ENCODE peak calls at places on chromosomes 4 and X, in seven cellular contexts. One of them, this sample, is unnamed.

GRCh38 chrX:46381630-46382029 is 163.6 kb downstream of the ZNF674 start:
- DNase-seq in SK-N-MC: no peak
- DNase-seq in HS-5: no peak
- DNase-seq in stimulated activated CD4-positive, alpha-beta T cell treated with anti-CD3 and anti-CD28 coated beads, Interleukin-4, amount 100 ng/mL, for 24 hours: peak; percentile 32
- DNase-seq in T-helper 9 cell: peak; percentile 3
- DNase-seq in activated T-cell treated with anti-CD3 and anti-CD28 coated beads for 24 hours: peak; percentile 2
- DNase-seq in CD4-positive, alpha-beta T cell: no peak
- DNase-seq in this sample: no peak

GRCh38 chr4:15809473-15809872 is 31.3 kb downstream of the CD38 start:
- DNase-seq in HS-5: no peak
- DNase-seq in SK-N-MC: no peak
- DNase-seq in T-helper 9 cell: no peak
- DNase-seq in CD4-positive, alpha-beta T cell: no peak
- DNase-seq in activated T-cell treated with anti-CD3 and anti-CD28 coated beads for 24 hours: no peak
- DNase-seq in stimulated activated CD4-positive, alpha-beta T cell treated with anti-CD3 and anti-CD28 coated beads, Interleukin-4, amount 100 ng/mL, for 24 hours: no peak
- DNase-seq in this sample: no peak

GRCh38 chr4:124907881-124908280 is 195.3 kb upstream of the ANKRD50 start:
- DNase-seq in CD4-positive, alpha-beta T cell: no peak
- DNase-seq in HS-5: peak; percentile 36
- DNase-seq in activated T-cell treated with anti-CD3 and anti-CD28 coated beads for 24 hours: no peak
- DNase-seq in T-helper 9 cell: no peak
- DNase-seq in stimulated activated CD4-positive, alpha-beta T cell treated with anti-CD3 and anti-CD28 coated beads, Interleukin-4, amount 100 ng/mL, for 24 hours: no peak
- DNase-seq in SK-N-MC: no peak
- DNase-seq in this sample: no peak

GRCh38 chr4:77833158-77833724 is 14.1 kb upstream of the CNOT6L start:
- DNase-seq in HS-5: no peak
- DNase-seq in stimulated activated CD4-positive, alpha-beta T cell treated with anti-CD3 and anti-CD28 coated beads, Interleukin-4, amount 100 ng/mL, for 24 hours: no peak
- DNase-seq in activated T-cell treated with anti-CD3 and anti-CD28 coated beads for 24 hours: no peak
- DNase-seq in CD4-positive, alpha-beta T cell: no peak
- DNase-seq in T-helper 9 cell: no peak
- DNase-seq in SK-N-MC: no peak
- DNase-seq in this sample: no peak

GRCh38 chr4:113407409-113407808 is 354.1 kb downstream of the CAMK2D start:
- DNase-seq in CD4-positive, alpha-beta T cell: no peak
- DNase-seq in activated T-cell treated with anti-CD3 and anti-CD28 coated beads for 24 hours: no peak
- DNase-seq in T-helper 9 cell: no peak
- DNase-seq in stimulated activated CD4-positive, alpha-beta T cell treated with anti-CD3 and anti-CD28 coated beads, Interleukin-4, amount 100 ng/mL, for 24 hours: no peak
- DNase-seq in SK-N-MC: no peak
- DNase-seq in HS-5: no peak
- DNase-seq in this sample: no peak

GRCh38 chr4:6228158-6229067 is 28.1 kb upstream of the JAKMIP1 start:
- DNase-seq in activated T-cell treated with anti-CD3 and anti-CD28 coated beads for 24 hours: no peak
- DNase-seq in SK-N-MC: no peak
- DNase-seq in stimulated activated CD4-positive, alpha-beta T cell treated with anti-CD3 and anti-CD28 coated beads, Interleukin-4, amount 100 ng/mL, for 24 hours: no peak
- DNase-seq in T-helper 9 cell: no peak
- DNase-seq in HS-5: no peak
- DNase-seq in CD4-positive, alpha-beta T cell: no peak
- DNase-seq in this sample: no peak

GRCh38 chr4:6573986-6574746 is 823 bp upstream of the MAN2B2 start:
- DNase-seq in HS-5: no peak
- DNase-seq in T-helper 9 cell: no peak
- DNase-seq in CD4-positive, alpha-beta T cell: no peak
- DNase-seq in activated T-cell treated with anti-CD3 and anti-CD28 coated beads for 24 hours: no peak
- DNase-seq in stimulated activated CD4-positive, alpha-beta T cell treated with anti-CD3 and anti-CD28 coated beads, Interleukin-4, amount 100 ng/mL, for 24 hours: no peak
- DNase-seq in SK-N-MC: no peak
- DNase-seq in this sample: no peak

GRCh38 chr4:15531792-15532191 is 62.1 kb downstream of the CC2D2A start:
- DNase-seq in CD4-positive, alpha-beta T cell: no peak
- DNase-seq in activated T-cell treated with anti-CD3 and anti-CD28 coated beads for 24 hours: no peak
- DNase-seq in HS-5: no peak
- DNase-seq in SK-N-MC: no peak
- DNase-seq in stimulated activated CD4-positive, alpha-beta T cell treated with anti-CD3 and anti-CD28 coated beads, Interleukin-4, amount 100 ng/mL, for 24 hours: no peak
- DNase-seq in T-helper 9 cell: no peak
- DNase-seq in this sample: no peak

GRCh38 chr4:183563874-183564273 is 59.0 kb downstream of the ING2 start:
- DNase-seq in activated T-cell treated with anti-CD3 and anti-CD28 coated beads for 24 hours: no peak
- DNase-seq in CD4-positive, alpha-beta T cell: no peak
- DNase-seq in SK-N-MC: no peak
- DNase-seq in T-helper 9 cell: no peak
- DNase-seq in stimulated activated CD4-positive, alpha-beta T cell treated with anti-CD3 and anti-CD28 coated beads, Interleukin-4, amount 100 ng/mL, for 24 hours: no peak
- DNase-seq in HS-5: no peak
- DNase-seq in this sample: no peak

GRCh38 chr4:39621582-39621981 is 17.1 kb downstream of the SMIM14 start:
- DNase-seq in SK-N-MC: no peak
- DNase-seq in T-helper 9 cell: no peak
- DNase-seq in activated T-cell treated with anti-CD3 and anti-CD28 coated beads for 24 hours: no peak
- DNase-seq in HS-5: no peak
- DNase-seq in CD4-positive, alpha-beta T cell: no peak
- DNase-seq in stimulated activated CD4-positive, alpha-beta T cell treated with anti-CD3 and anti-CD28 coated beads, Interleukin-4, amount 100 ng/mL, for 24 hours: no peak
- DNase-seq in this sample: no peak

GRCh38 chr4:40915318-40916217 is 165.8 kb downstream of the NSUN7 start:
- DNase-seq in HS-5: no peak
- DNase-seq in T-helper 9 cell: no peak
- DNase-seq in stimulated activated CD4-positive, alpha-beta T cell treated with anti-CD3 and anti-CD28 coated beads, Interleukin-4, amount 100 ng/mL, for 24 hours: peak; percentile 27
- DNase-seq in activated T-cell treated with anti-CD3 and anti-CD28 coated beads for 24 hours: no peak
- DNase-seq in SK-N-MC: no peak
- DNase-seq in CD4-positive, alpha-beta T cell: no peak
- DNase-seq in this sample: no peak

GRCh38 chr4:88706574-88706973 is 8.9 kb upstream of the NAP1L5 start:
- DNase-seq in activated T-cell treated with anti-CD3 and anti-CD28 coated beads for 24 hours: no peak
- DNase-seq in stimulated activated CD4-positive, alpha-beta T cell treated with anti-CD3 and anti-CD28 coated beads, Interleukin-4, amount 100 ng/mL, for 24 hours: no peak
- DNase-seq in T-helper 9 cell: no peak
- DNase-seq in CD4-positive, alpha-beta T cell: no peak
- DNase-seq in SK-N-MC: no peak
- DNase-seq in HS-5: no peak
- DNase-seq in this sample: no peak

This sample was measured in T-helper 17 cell.